ENCODE peak calls at places on chromosomes 11 and 22, in six cellular contexts. H is globus pallidus, E is RCC 7860, I is occipital lobe, A is sigmoid colon, J is HFFc6. G is an unnamed sample.

GRCh38 chr22:49508561-49508960 is 319.1 kb downstream of the BRD1 start:
- DNase-seq in A (no peak), J (no peak), E (no peak), I (no peak), H (no peak), G (no peak)

GRCh38 chr11:134270250-134270714 is 5.9 kb upstream of the GLB1L3 start:
- DNase-seq in I (no peak), H (no peak), J (no peak), E (no peak), A (no peak), G (no peak)

GRCh38 chr11:65488273-65489058 is 10.4 kb upstream of the MALAT1 start:
- DNase-seq in E (peak), H (peak), J (peak), A (peak), I (no peak), G (no peak)

GRCh38 chr11:57134284-57134683 is 47.5 kb upstream of the LRRC55 start:
- DNase-seq in I (no peak), H (no peak), E (no peak), J (no peak), A (no peak), G (no peak)

GRCh38 chr11:2208691-2209369 is 37.2 kb upstream of the TH start:
- DNase-seq in A (peak), I (no peak), E (no peak), J (no peak), H (no peak), G (no peak)

GRCh38 chr11:62370743-62371440 is 33.6 kb downstream of the ASRGL1 start:
- DNase-seq in I (no peak), E (no peak), J (no peak), H (no peak), A (no peak), G (no peak)

GRCh38 chr22:19824197-19825015 is 30.3 kb downstream of the GNB1L start:
- DNase-seq in I (no peak), H (no peak), A (peak), J (no peak), E (no peak), G (no peak)

GRCh38 chr11:112085822-112086421 is 634 bp downstream of the TIMM8B start:
- DNase-seq in J (peak), I (no peak), H (no peak), A (no peak), E (no peak), G (peak)

GRCh38 chr11:94519478-94520084 is 7.3 kb downstream of the C11orf97 start:
- DNase-seq in J (peak), H (peak), E (peak), I (no peak), A (no peak), G (peak)

GRCh38 chr11:19079643-19080440 is 19.3 kb upstream of the MRGPRX2 start:
- DNase-seq in A (no peak), H (peak), J (peak), E (peak), I (peak), G (no peak)

GRCh38 chr22:43555561-43556515 is 144.0 kb downstream of the MPPED1 start:
- DNase-seq in J (no peak), H (no peak), I (no peak), A (peak), E (no peak), G (no peak)

GRCh38 chr11:120236169-120237107 is 3.5 kb upstream of the POU2F3 start:
- DNase-seq in H (no peak), A (no peak), E (peak), J (peak), I (no peak), G (no peak)

GRCh38 chr11:61864814-61865775 is 26.2 kb downstream of the FADS3 start:
- DNase-seq in H (no peak), I (no peak), J (no peak), E (no peak), A (no peak), G (no peak)

GRCh38 chr11:10122337-10123197 is 171.5 kb downstream of the SBF2 start:
- DNase-seq in I (no peak), E (peak), A (peak), H (no peak), J (peak), G (no peak)

GRCh38 chr22:23219787-23220484 is 39.6 kb downstream of the BCR start:
- DNase-seq in E (peak), I (no peak), A (no peak), H (no peak), J (peak), G (no peak)

GRCh38 chr22:38173156-38173906 is 8.3 kb downstream of the PLA2G6 start:
- DNase-seq in H (no peak), I (no peak), E (no peak), J (no peak), A (peak), G (no peak)

GRCh38 chr11:3996651-3997050 is 97.9 kb upstream of the RRM1 start:
- DNase-seq in A (no peak), J (no peak), I (no peak), E (no peak), H (no peak), G (no peak)

GRCh38 chr22:48238966-48239365 is 1476.5 kb downstream of the TBC1D22A start:
- DNase-seq in A (no peak), E (no peak), H (no peak), I (no peak), J (no peak), G (no peak)

GRCh38 chr11:33089776-33090175 is 50.4 kb downstream of the TCP11L1 start:
- DNase-seq in J (no peak), H (no peak), A (no peak), E (no peak), I (no peak), G (no peak)

GRCh38 chr11:61733120-61733978 is 19.1 kb upstream of the MYRF start:
- DNase-seq in J (peak), E (peak), I (peak), H (peak), A (peak), G (peak)

GRCh38 chr11:6606471-6607189 is 3.1 kb downstream of the ILK start:
- DNase-seq in H (peak), J (peak), E (peak), A (peak), I (peak), G (peak)

GRCh38 chr11:76702378-76703128 is 32.0 kb upstream of the LRRC32 start:
- DNase-seq in J (no peak), A (no peak), E (no peak), I (no peak), H (no peak), G (no peak)

GRCh38 chr11:113234888-113235287 is 79.5 kb upstream of the TTC12 start:
- DNase-seq in J (no peak), E (no peak), A (no peak), H (peak), I (no peak), G (no peak)

GRCh38 chr11:125086633-125087296 is 23.7 kb downstream of the SLC37A2 start:
- DNase-seq in E (no peak), A (peak), I (no peak), H (no peak), J (no peak), G (no peak)

GRCh38 chr11:47355283-47356128 is 3.0 kb upstream of the MYBPC3 start:
- DNase-seq in E (peak), H (peak), I (peak), J (peak), A (peak), G (peak)

GRCh38 chr11:67463680-67464410 is 5.2 kb downstream of the TMEM134 start:
- DNase-seq in E (peak), H (no peak), J (no peak), I (peak), A (peak), G (peak)

G was measured in NCI-H460.